ENCODE peak calls at places on chromosomes 16 and 17, in eight cellular contexts. V is stomach, Z is ovary, B is heart left ventricle, H is A549, A is spleen, Y is tibial nerve, L is H1. P is an unnamed sample. For H3K4me1, the result is how much of the 10 kb centered on the place peaks cover.

GRCh38 chr17:56217921-56218320 is 64.6 kb downstream of the ANKFN1 start:
- DNase-seq in V (no peak), Z (no peak), B (no peak), H (no peak), A (no peak), Y (no peak), L (no peak), P (no peak)

GRCh38 chr17:77253611-77254051 is 112.9 kb downstream of the SEC14L1 start:
- DNase-seq in V (no peak), Z (no peak), B (no peak), H (no peak), A (no peak), Y (no peak), L (no peak), P (no peak)

GRCh38 chr17:59366040-59366757 is 34.7 kb downstream of the YPEL2 start:
- DNase-seq in V (peak), Z (no peak), B (no peak), H (no peak), A (no peak), Y (no peak), L (peak), P (no peak)

GRCh38 chr16:53415504-53415903 is 18.8 kb upstream of the RBL2 start:
- DNase-seq in V (no peak), Z (no peak), B (no peak), H (no peak), A (no peak), Y (no peak), L (no peak), P (no peak)

GRCh38 chr16:46743232-46743719 is 4.9 kb downstream of the MYLK3 start:
- DNase-seq in V (no peak), Z (no peak), B (peak), H (no peak), A (peak), Y (peak), L (no peak), P (no peak)

GRCh38 chr16:54177052-54177856 is 109.3 kb downstream of the IRX3 start:
- DNase-seq in V (no peak), Z (no peak), B (no peak), H (no peak), A (no peak), Y (no peak), L (no peak), P (no peak)

GRCh38 chr16:67967183-67967955 is 1.1 kb downstream of the SLC12A4 start:
- DNase-seq in V (no peak), Z (no peak), B (no peak), H (no peak), A (peak), Y (no peak), L (no peak), P (no peak)

GRCh38 chr17:38466346-38467315 is 38.4 kb downstream of the ARHGAP23 start:
- DNase-seq in V (no peak), Z (peak), B (peak), H (no peak), A (no peak), Y (no peak), L (no peak), P (no peak)

GRCh38 chr16:48596326-48596725 is 13.7 kb downstream of the N4BP1 start:
- DNase-seq in V (no peak), Z (no peak), B (no peak), H (no peak), A (no peak), Y (no peak), L (no peak), P (no peak)

GRCh38 chr17:61555127-61555531 is 35.9 kb downstream of the NACA2 start:
- DNase-seq in V (no peak), Z (no peak), B (no peak), H (no peak), A (no peak), Y (no peak), L (no peak), P (no peak)

GRCh38 chr17:45123930-45124796 is 8.2 kb downstream of the PLCD3 start:
- DNase-seq in V (peak), Z (peak), B (peak), H (peak), A (no peak), Y (no peak), L (no peak), P (no peak)

GRCh38 chr17:35171834-35172233 is 22.4 kb downstream of the SLC35G3 start:
- DNase-seq in V (no peak), Z (no peak), B (no peak), H (no peak), A (no peak), Y (no peak), L (no peak), P (no peak)

GRCh38 chr16:11581677-11582076 is 5.0 kb downstream of the LITAF start:
- DNase-seq in V (no peak), Z (no peak), B (no peak), H (no peak), A (no peak), Y (no peak), L (no peak), P (no peak)

GRCh38 chr16:11583889-11584565 is 2.7 kb downstream of the LITAF start:
- DNase-seq in V (peak), Z (no peak), B (no peak), H (no peak), A (peak), Y (no peak), L (no peak), P (no peak)

GRCh38 chr16:11583171-11583570 is 3.5 kb downstream of the LITAF start:
- DNase-seq in V (no peak), Z (no peak), B (no peak), H (no peak), A (peak), Y (no peak), L (no peak), P (no peak)

GRCh38 chr16:11582157-11582814 is 4.4 kb downstream of the LITAF start:
- DNase-seq in V (no peak), Z (no peak), B (no peak), H (no peak), A (no peak), Y (no peak), L (no peak), P (no peak)

GRCh38 chr16:11580451-11581086 is 6.2 kb downstream of the LITAF start:
- DNase-seq in V (no peak), Z (no peak), B (no peak), H (no peak), A (peak), Y (no peak), L (no peak), P (no peak)
- H3K4me1 ChIP-seq in V (half or more), Z (under half), B (under half), H (half or more), A (half or more), Y (half or more), L (under half), P (under half)

GRCh38 chr16:56519459-56520250 is at the start of gene BBS2:
- DNase-seq in V (peak), Z (peak), B (peak), H (peak), A (peak), Y (peak), L (peak), P (peak)
- TF ChIP-seq POLR2A in V (no peak), Z (peak), B (peak), H (peak), A (no peak), Y (peak), L (no peak), P (peak)

GRCh38 chr17:82249896-82250581 is 21.2 kb downstream of the SLC16A3 start:
- DNase-seq in V (no peak), Z (no peak), B (no peak), H (no peak), A (no peak), Y (no peak), L (no peak), P (no peak)
- H3K4me1 ChIP-seq in V (under half), Z (under half), B (under half), H (under half), A (under half), Y (under half), L (under half), P (under half)

GRCh38 chr17:31571124-31571892 is 179.8 kb downstream of the RAB11FIP4 start:
- DNase-seq in V (peak), Z (peak), B (peak), H (no peak), A (no peak), Y (peak), L (no peak), P (peak)
- TF ChIP-seq POLR2A in V (no peak), Z (no peak), B (no peak), H (no peak), A (no peak), Y (no peak), L (no peak), P (no peak)

DNA sequence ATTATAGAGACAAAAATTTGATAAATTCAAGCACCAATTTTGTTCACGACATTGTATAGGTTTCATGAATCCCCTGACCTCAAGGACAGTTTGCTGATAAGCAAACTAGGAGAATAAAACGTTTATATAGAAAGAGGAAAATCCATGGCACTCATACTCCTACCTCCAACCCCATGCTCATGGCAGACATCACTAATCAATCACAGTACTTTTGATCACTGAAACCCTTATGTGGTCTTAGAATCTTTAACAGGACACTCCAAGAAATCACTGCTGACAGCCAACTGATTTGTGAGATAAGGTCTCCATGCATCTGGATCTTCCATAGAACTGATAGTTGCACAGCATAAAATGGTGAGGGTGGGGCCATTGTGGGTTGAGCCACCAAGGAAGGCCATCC is 4.7 kb upstream of the NHERF1 start:
- DNase-seq in V (no peak), Z (no peak), B (no peak), H (no peak), A (peak), Y (no peak), L (no peak), P (no peak)
- H3K4me1 ChIP-seq in V (half or more), Z (under half), B (under half), H (under half), A (half or more), Y (under half), L (under half), P (under half)